ENCODE peak calls at places on chromosomes 1 and 21, in six cellular contexts. One of them, this sample, is unnamed.

GRCh38 chr1:231571904-231572303 is 43.4 kb downstream of the TSNAX start:
- DNase-seq in HS-5: no peak
- DNase-seq in naive thymus-derived CD4-positive, alpha-beta T cell: no peak
- DNase-seq in H9: no peak
- DNase-seq in fibroblast of mammary gland: no peak
- DNase-seq in stimulated activated CD8-positive, alpha-beta memory T cell treated with anti-CD3 and anti-CD28 coated beads, Interleukin-12 subunit alpha, Interleukin-12 subunit beta, amount 100 ng/mL, for 4 hours: no peak
- DNase-seq in this sample: no peak

GRCh38 chr1:201229095-201229494 is 38.5 kb downstream of the IGFN1 start:
- DNase-seq in HS-5: no peak
- DNase-seq in naive thymus-derived CD4-positive, alpha-beta T cell: no peak
- DNase-seq in H9: no peak
- DNase-seq in fibroblast of mammary gland: no peak
- DNase-seq in stimulated activated CD8-positive, alpha-beta memory T cell treated with anti-CD3 and anti-CD28 coated beads, Interleukin-12 subunit alpha, Interleukin-12 subunit beta, amount 100 ng/mL, for 4 hours: no peak
- DNase-seq in this sample: no peak

GRCh38 chr1:51303751-51304196 is 26.6 kb downstream of the TTC39A start:
- DNase-seq in HS-5: no peak
- DNase-seq in naive thymus-derived CD4-positive, alpha-beta T cell: no peak
- DNase-seq in H9: no peak
- DNase-seq in fibroblast of mammary gland: no peak
- DNase-seq in stimulated activated CD8-positive, alpha-beta memory T cell treated with anti-CD3 and anti-CD28 coated beads, Interleukin-12 subunit alpha, Interleukin-12 subunit beta, amount 100 ng/mL, for 4 hours: no peak
- DNase-seq in this sample: no peak

GRCh38 chr21:44294391-44295162 is 5.3 kb upstream of the PFKL start:
- DNase-seq in HS-5: no peak
- DNase-seq in naive thymus-derived CD4-positive, alpha-beta T cell: no peak
- DNase-seq in H9: no peak
- DNase-seq in fibroblast of mammary gland: peak
- DNase-seq in stimulated activated CD8-positive, alpha-beta memory T cell treated with anti-CD3 and anti-CD28 coated beads, Interleukin-12 subunit alpha, Interleukin-12 subunit beta, amount 100 ng/mL, for 4 hours: no peak
- DNase-seq in this sample: no peak

GRCh38 chr1:29282135-29282923 is 46.0 kb downstream of the PTPRU start:
- DNase-seq in HS-5: no peak
- DNase-seq in naive thymus-derived CD4-positive, alpha-beta T cell: no peak
- DNase-seq in H9: no peak
- DNase-seq in fibroblast of mammary gland: no peak
- DNase-seq in stimulated activated CD8-positive, alpha-beta memory T cell treated with anti-CD3 and anti-CD28 coated beads, Interleukin-12 subunit alpha, Interleukin-12 subunit beta, amount 100 ng/mL, for 4 hours: no peak
- DNase-seq in this sample: no peak

GRCh38 chr1:26280333-26281042 is 602 bp downstream of the SH3BGRL3 start:
- DNase-seq in HS-5: no peak
- DNase-seq in naive thymus-derived CD4-positive, alpha-beta T cell: no peak
- DNase-seq in H9: no peak
- DNase-seq in fibroblast of mammary gland: peak
- DNase-seq in stimulated activated CD8-positive, alpha-beta memory T cell treated with anti-CD3 and anti-CD28 coated beads, Interleukin-12 subunit alpha, Interleukin-12 subunit beta, amount 100 ng/mL, for 4 hours: no peak
- DNase-seq in this sample: no peak

GRCh38 chr1:183953031-183953430 is 84.5 kb downstream of the COLGALT2 start:
- DNase-seq in HS-5: no peak
- DNase-seq in naive thymus-derived CD4-positive, alpha-beta T cell: no peak
- DNase-seq in H9: no peak
- DNase-seq in fibroblast of mammary gland: no peak
- DNase-seq in stimulated activated CD8-positive, alpha-beta memory T cell treated with anti-CD3 and anti-CD28 coated beads, Interleukin-12 subunit alpha, Interleukin-12 subunit beta, amount 100 ng/mL, for 4 hours: no peak
- DNase-seq in this sample: peak

GRCh38 chr1:169528214-169529067 is 42.7 kb upstream of the SLC19A2 start:
- DNase-seq in HS-5: no peak
- DNase-seq in naive thymus-derived CD4-positive, alpha-beta T cell: no peak
- DNase-seq in H9: no peak
- DNase-seq in fibroblast of mammary gland: no peak
- DNase-seq in stimulated activated CD8-positive, alpha-beta memory T cell treated with anti-CD3 and anti-CD28 coated beads, Interleukin-12 subunit alpha, Interleukin-12 subunit beta, amount 100 ng/mL, for 4 hours: no peak
- DNase-seq in this sample: no peak

GRCh38 chr1:39409055-39409816 is 82.2 kb upstream of the BMP8A start:
- DNase-seq in HS-5: no peak
- DNase-seq in naive thymus-derived CD4-positive, alpha-beta T cell: peak
- DNase-seq in H9: peak
- DNase-seq in fibroblast of mammary gland: peak
- DNase-seq in stimulated activated CD8-positive, alpha-beta memory T cell treated with anti-CD3 and anti-CD28 coated beads, Interleukin-12 subunit alpha, Interleukin-12 subunit beta, amount 100 ng/mL, for 4 hours: no peak
- DNase-seq in this sample: peak

GRCh38 chr1:203666621-203667020 is 40.0 kb downstream of the ATP2B4 start:
- DNase-seq in HS-5: no peak
- DNase-seq in naive thymus-derived CD4-positive, alpha-beta T cell: no peak
- DNase-seq in H9: no peak
- DNase-seq in fibroblast of mammary gland: no peak
- DNase-seq in stimulated activated CD8-positive, alpha-beta memory T cell treated with anti-CD3 and anti-CD28 coated beads, Interleukin-12 subunit alpha, Interleukin-12 subunit beta, amount 100 ng/mL, for 4 hours: no peak
- DNase-seq in this sample: no peak

GRCh38 chr1:25863486-25864262 is 4.4 kb upstream of the AUNIP start:
- DNase-seq in HS-5: no peak
- DNase-seq in naive thymus-derived CD4-positive, alpha-beta T cell: no peak
- DNase-seq in H9: no peak
- DNase-seq in fibroblast of mammary gland: no peak
- DNase-seq in stimulated activated CD8-positive, alpha-beta memory T cell treated with anti-CD3 and anti-CD28 coated beads, Interleukin-12 subunit alpha, Interleukin-12 subunit beta, amount 100 ng/mL, for 4 hours: no peak
- DNase-seq in this sample: no peak

GRCh38 chr1:184276416-184276815 is 110.4 kb upstream of the C1orf21 start:
- DNase-seq in HS-5: peak
- DNase-seq in naive thymus-derived CD4-positive, alpha-beta T cell: no peak
- DNase-seq in H9: no peak
- DNase-seq in fibroblast of mammary gland: peak
- DNase-seq in stimulated activated CD8-positive, alpha-beta memory T cell treated with anti-CD3 and anti-CD28 coated beads, Interleukin-12 subunit alpha, Interleukin-12 subunit beta, amount 100 ng/mL, for 4 hours: no peak
- DNase-seq in this sample: no peak

GRCh38 chr1:165543651-165544452 is at the start of gene LRRC52:
- DNase-seq in HS-5: no peak
- DNase-seq in naive thymus-derived CD4-positive, alpha-beta T cell: no peak
- DNase-seq in H9: peak
- DNase-seq in fibroblast of mammary gland: no peak
- DNase-seq in stimulated activated CD8-positive, alpha-beta memory T cell treated with anti-CD3 and anti-CD28 coated beads, Interleukin-12 subunit alpha, Interleukin-12 subunit beta, amount 100 ng/mL, for 4 hours: no peak
- DNase-seq in this sample: no peak

GRCh38 chr1:87221008-87221407 is 107.7 kb upstream of the LMO4 start:
- DNase-seq in HS-5: no peak
- DNase-seq in naive thymus-derived CD4-positive, alpha-beta T cell: no peak
- DNase-seq in H9: no peak
- DNase-seq in fibroblast of mammary gland: no peak
- DNase-seq in stimulated activated CD8-positive, alpha-beta memory T cell treated with anti-CD3 and anti-CD28 coated beads, Interleukin-12 subunit alpha, Interleukin-12 subunit beta, amount 100 ng/mL, for 4 hours: no peak
- DNase-seq in this sample: no peak

GRCh38 chr21:39108291-39109162 is 74.7 kb downstream of the PSMG1 start:
- DNase-seq in HS-5: no peak
- DNase-seq in naive thymus-derived CD4-positive, alpha-beta T cell: no peak
- DNase-seq in H9: no peak
- DNase-seq in fibroblast of mammary gland: no peak
- DNase-seq in stimulated activated CD8-positive, alpha-beta memory T cell treated with anti-CD3 and anti-CD28 coated beads, Interleukin-12 subunit alpha, Interleukin-12 subunit beta, amount 100 ng/mL, for 4 hours: no peak
- DNase-seq in this sample: no peak